ENCODE peak calls at places on chromosome 19, in four cellular contexts. S is pancreas, O is lung, R is HepG2. C is an unnamed sample. For H3K4me1, the result is how much of the 10 kb centered on the place peaks cover.

GRCh38 chr19:50703915-50704548 is 15.6 kb downstream of the SHANK1 start:
- DNase-seq in S (no peak), O (no peak), R (peak), C (no peak)

GRCh38 chr19:38742906-38743305 is 1.4 kb downstream of the CAPN12 start:
- DNase-seq in S (no peak), O (no peak), R (no peak), C (no peak)

GRCh38 chr19:55640043-55640576 is 692 bp upstream of the ZNF580 start:
- DNase-seq in S (peak), O (peak), R (no peak), C (peak)

GRCh38 chr19:47026889-47027288 is 7.3 kb downstream of the NPAS1 start:
- DNase-seq in S (no peak), O (no peak), R (no peak), C (no peak)

GRCh38 chr19:42201489-42202289 is 15.8 kb downstream of the DEDD2 start:
- DNase-seq in S (no peak), O (peak), R (no peak), C (no peak)

GRCh38 chr19:41352609-41353465 is 885 bp downstream of the TGFB1 start:
- DNase-seq in S (no peak), O (peak), R (peak), C (peak)

GRCh38 chr19:45087531-45087930 is 5.4 kb upstream of the PPP1R37 start:
- DNase-seq in S (no peak), O (no peak), R (no peak), C (peak)

GRCh38 chr19:49200238-49200862 is 42.8 kb downstream of the TRPM4 start:
- DNase-seq in S (no peak), O (no peak), R (no peak), C (no peak)

GRCh38 chr19:29491491-29491890 is 34.3 kb upstream of the VSTM2B start:
- DNase-seq in S (no peak), O (no peak), R (no peak), C (no peak)

GRCh38 chr19:17806945-17807344 is 12.0 kb downstream of the B3GNT3 start:
- DNase-seq in S (no peak), O (no peak), R (no peak), C (no peak)

GRCh38 chr19:48752511-48753365 is at the start of gene FUT1:
- DNase-seq in S (peak), O (peak), R (no peak), C (peak)

GRCh38 chr19:4722671-4723464 is 774 bp downstream of the DPP9 start:
- DNase-seq in S (peak), O (no peak), R (no peak), C (no peak)

DNA sequence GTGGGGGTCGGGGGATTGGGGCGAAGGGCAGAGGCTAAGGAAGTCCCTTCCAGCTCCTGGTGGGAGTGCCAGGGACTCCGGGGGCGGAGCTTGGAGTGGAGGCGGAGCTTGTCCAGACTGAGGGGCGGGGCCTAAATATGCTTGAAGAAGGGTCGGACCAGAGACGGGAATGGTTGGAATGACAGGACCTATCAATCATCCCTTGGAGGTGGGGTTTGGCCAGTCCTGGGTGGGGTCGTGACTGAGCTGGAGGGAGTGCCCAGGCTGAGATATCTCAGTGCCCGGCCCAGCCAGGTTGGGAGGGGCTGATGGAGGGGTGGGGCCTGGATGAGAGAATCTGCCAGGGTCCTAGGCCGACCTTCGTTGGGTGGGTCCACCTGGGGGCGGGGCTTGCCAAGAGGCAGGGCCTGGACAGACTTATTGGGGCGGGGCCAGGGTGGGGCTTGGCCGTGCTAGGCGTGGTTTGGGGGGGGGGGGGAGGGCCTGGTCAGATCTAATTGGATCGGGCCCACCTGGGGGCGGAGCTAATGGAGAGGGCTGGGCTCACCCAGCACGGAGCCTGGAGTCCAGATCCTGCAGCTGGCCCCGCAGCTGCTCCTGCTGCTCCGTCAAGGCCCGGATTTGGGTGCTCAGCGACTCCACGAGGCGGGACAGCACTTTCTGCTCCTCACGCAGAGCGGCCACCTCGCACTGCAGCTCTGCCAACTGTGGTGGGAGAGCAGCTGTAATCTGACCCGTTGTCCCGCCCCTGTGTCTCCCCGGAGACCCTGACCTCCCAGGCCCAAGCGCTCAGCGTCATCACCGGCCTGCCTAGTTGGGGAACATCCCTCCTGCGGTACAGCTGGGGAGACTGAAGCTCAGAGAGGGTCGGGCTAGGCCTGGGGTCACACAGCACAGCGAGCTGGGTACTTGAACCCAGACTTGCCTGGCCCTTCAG is 2.6 kb upstream of the WIZ start:
- DNase-seq in S (peak), O (peak), R (peak), C (no peak)
- H3K4me3 ChIP-seq in S (peak), O (peak), R (peak), C (no peak)

DNA sequence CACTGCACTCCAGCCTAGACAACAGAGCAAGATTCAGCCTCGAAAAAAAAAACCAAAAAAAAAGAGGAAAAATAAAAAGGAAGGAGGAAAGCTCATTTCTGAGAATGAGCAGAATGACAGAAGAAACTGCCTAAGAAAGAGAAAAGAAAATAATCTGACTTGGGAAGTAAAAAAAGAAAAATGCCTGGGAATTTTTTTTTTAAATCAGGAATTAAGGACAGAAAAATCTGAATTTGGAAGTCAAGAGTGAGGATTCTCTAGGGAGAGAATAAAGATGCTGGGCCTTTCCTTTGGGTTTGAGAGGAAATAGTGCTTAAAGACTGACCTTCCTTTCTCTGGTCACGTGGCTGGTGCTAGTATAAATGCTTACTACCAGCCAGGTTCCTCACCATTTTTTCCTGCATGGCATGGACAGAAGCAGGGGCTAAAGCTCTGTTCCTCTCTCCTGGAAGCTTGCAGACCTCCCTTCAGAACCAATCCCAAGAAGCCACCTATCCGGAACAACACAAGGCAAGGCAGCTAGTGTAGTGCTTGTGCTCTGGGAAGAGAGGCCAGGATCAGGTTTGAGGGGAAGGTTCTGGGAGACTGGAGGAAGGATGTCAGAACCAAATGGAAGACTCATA is at the start of gene FFAR2:
- DNase-seq in S (no peak), O (no peak), R (no peak), C (no peak)
- H3K27ac ChIP-seq in S (no peak), O (peak), R (no peak), C (no peak)

GRCh38 chr19:33301011-33301899 is 1.1 kb downstream of the CEBPA start:
- DNase-seq in S (no peak), O (peak), R (no peak), C (no peak)

GRCh38 chr19:33299061-33299665 is 3.2 kb downstream of the CEBPA start:
- DNase-seq in S (no peak), O (no peak), R (no peak), C (no peak)

GRCh38 chr19:33301900-33302174 is 497 bp downstream of the CEBPA start:
- DNase-seq in S (no peak), O (no peak), R (no peak), C (no peak)

GRCh38 chr19:33298146-33298911 is 4.0 kb downstream of the CEBPA start:
- DNase-seq in S (no peak), O (no peak), R (no peak), C (no peak)

GRCh38 chr19:33300016-33300981 is 2.0 kb downstream of the CEBPA start:
- DNase-seq in S (no peak), O (peak), R (peak), C (no peak)
- H3K4me1 ChIP-seq in S (under half), O (under half), R (half or more), C (under half)

DNA sequence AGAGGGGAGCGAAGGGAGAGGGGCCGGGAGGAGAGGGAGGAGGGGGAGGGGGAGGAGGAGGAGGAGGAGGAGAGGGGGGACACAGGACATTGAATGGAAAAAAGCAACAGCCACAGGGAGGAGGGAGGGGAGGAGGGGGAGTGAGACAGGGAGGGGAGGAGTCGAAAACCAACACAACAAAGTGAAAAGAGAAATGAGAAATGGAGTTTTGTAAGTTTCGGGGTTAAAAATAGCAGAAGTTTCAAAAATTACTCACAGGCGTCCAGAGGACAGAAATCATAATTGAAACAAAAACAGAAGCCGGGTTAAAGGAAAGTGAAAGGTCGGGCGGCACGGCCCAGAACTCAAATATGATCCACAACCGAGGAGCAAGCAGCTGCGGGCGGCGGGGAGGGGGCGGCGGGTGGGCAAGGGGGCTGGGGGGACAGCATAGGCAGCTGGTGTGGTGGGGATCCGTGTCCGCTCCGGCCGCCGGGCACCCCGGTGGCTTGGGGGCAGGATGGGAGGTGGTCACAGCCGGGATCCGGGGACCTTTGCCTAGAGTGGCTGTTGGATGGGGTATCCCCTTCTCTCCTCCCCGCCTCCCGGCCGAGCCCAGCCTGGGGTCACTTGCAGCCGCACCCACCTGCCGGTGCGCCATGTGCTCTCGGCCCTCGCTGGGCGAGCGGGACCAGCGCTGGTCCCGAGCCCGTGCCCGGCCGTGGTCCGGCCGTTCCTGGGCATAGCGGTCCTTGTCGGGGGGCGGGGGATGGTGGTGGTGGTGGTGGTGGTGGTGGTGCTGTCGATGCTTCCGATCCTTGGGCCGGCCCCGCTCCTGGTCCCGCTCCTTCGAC is 58.1 kb downstream of the IER2 start:
- DNase-seq in S (no peak), O (peak), R (no peak), C (peak)
- H3K4me3 ChIP-seq in S (peak), O (no peak), R (no peak), C (peak)

GRCh38 chr19:33303791-33304759 is 1.7 kb upstream of the CEBPA start:
- DNase-seq in S (peak), O (no peak), R (no peak), C (no peak)
- H3K27ac ChIP-seq in S (peak), O (peak), R (peak), C (no peak)

DNA sequence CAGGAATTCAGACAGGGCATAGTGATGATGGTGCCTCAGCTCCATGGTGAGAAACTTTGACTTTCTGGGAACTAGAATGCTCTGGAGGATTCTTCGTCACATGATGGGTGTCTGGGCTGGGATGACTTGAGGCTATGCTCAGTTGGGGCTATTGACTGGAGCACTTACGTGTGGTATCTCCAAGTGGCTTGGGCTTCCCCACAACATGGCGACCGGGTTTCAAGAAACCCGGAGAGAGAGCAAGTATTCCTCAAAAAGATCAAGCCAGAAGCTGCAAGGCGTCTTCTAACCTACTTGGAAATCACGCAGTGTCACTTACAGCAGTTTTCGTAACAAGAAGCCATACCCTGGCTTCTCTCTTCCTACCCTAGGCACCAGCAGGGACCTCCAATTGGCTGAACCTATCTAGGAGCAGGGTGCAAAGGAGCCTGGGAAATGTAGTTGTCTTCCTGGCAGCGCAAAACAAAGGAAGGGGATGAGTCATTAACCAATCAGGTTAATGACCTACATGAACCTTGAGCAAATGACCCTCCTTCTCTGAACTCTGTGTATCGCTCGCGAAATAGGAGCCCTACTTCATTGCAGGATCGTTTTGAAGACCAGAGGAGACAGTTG is 22.4 kb downstream of the VAV1 start:
- DNase-seq in S (no peak), O (no peak), R (peak), C (no peak)
- H3K4me1 ChIP-seq in S (under half), O (under half), R (under half), C (half or more)

GRCh38 chr19:13068064-13068807 is 34.4 kb downstream of the LYL1 start:
- DNase-seq in S (no peak), O (no peak), R (no peak), C (no peak)
- H3K4me3 ChIP-seq in S (no peak), O (no peak), R (no peak), C (no peak)

GRCh38 chr19:2228157-2229030 is 7.7 kb downstream of the PLEKHJ1 start:
- DNase-seq in S (no peak), O (no peak), R (no peak), C (no peak)

GRCh38 chr19:2226840-2227360 is 9.2 kb downstream of the PLEKHJ1 start:
- DNase-seq in S (no peak), O (no peak), R (no peak), C (no peak)

GRCh38 chr19:2226051-2226839 is 9.9 kb downstream of the PLEKHJ1 start:
- DNase-seq in S (no peak), O (no peak), R (no peak), C (no peak)

GRCh38 chr19:2229103-2230028 is 6.8 kb downstream of the PLEKHJ1 start:
- DNase-seq in S (no peak), O (no peak), R (no peak), C (no peak)

DNA sequence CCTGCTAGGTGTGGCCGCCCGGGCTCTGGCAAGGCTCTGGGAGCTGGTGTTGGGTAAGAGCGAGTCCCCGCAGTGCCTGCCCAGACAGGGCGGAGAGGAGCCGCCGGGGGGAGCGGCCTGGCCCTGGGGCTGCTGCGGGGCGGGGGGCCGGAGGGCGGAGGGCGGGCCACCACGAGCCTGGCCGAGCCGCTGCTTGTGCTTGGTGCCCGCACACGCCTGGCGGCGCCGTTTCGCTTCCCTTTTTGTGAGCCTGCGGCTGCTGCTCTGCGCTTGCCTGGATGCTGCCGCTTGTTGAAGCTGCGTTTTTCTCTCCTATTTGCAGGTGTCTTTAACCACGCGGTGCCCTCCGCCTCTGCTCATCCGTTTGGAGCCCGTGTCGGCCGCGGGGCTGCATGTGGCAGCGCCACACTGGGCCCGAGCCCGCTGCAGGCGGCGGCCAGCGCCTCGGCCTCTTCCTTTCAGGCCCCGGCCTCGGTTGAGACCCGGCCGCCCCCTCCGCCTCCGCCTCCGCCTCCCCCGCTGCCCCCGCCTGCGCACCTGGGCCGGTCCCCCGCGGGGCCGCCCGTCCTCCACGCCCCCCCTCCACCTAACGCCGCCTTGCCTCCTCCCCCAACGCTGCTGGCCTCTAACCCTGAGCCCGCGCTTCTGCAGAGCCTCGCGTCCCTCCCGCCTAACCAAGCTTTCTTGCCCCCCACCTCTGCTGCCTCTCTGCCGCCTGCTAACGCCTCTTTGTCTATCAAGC is 8.5 kb downstream of the PLEKHJ1 start:
- DNase-seq in S (no peak), O (no peak), R (no peak), C (no peak)
- H3K27ac ChIP-seq in S (no peak), O (no peak), R (no peak), C (no peak)